ENCODE peak calls at places on chromosomes 13 and 19, in five cellular contexts. One of them, this sample, is unnamed. For H3K4me1, the result is how much of the 10 kb centered on the place peaks cover.

GRCh38 chr13:101465877-101466276 is 13.4 kb downstream of the ITGBL1 start:
- DNase-seq in CD8-positive, alpha-beta memory T cell: no peak
- DNase-seq in SJCRH30: no peak
- DNase-seq in right atrium auricular region: no peak
- DNase-seq in heart left ventricle: no peak
- DNase-seq in this sample: no peak

GRCh38 chr13:113561417-113562084 is 23.0 kb upstream of the TFDP1 start:
- DNase-seq in CD8-positive, alpha-beta memory T cell: no peak
- DNase-seq in SJCRH30: no peak
- DNase-seq in right atrium auricular region: peak
- DNase-seq in heart left ventricle: no peak
- DNase-seq in this sample: peak

GRCh38 chr19:51948979-51949378 is 21.7 kb downstream of the ZNF613 start:
- DNase-seq in CD8-positive, alpha-beta memory T cell: no peak
- DNase-seq in SJCRH30: no peak
- DNase-seq in right atrium auricular region: peak
- DNase-seq in heart left ventricle: peak
- DNase-seq in this sample: no peak

GRCh38 chr19:45922281-45922680 is 7.7 kb upstream of the NANOS2 start:
- DNase-seq in CD8-positive, alpha-beta memory T cell: no peak
- DNase-seq in SJCRH30: no peak
- DNase-seq in right atrium auricular region: no peak
- DNase-seq in heart left ventricle: no peak
- DNase-seq in this sample: no peak

GRCh38 chr13:102402292-102402691 is 444 bp upstream of the FGF14 start:
- DNase-seq in CD8-positive, alpha-beta memory T cell: peak
- DNase-seq in SJCRH30: no peak
- DNase-seq in right atrium auricular region: peak
- DNase-seq in heart left ventricle: peak
- DNase-seq in this sample: no peak

GRCh38 chr19:7706188-7706530 is 4.2 kb upstream of the FCER2 start:
- DNase-seq in CD8-positive, alpha-beta memory T cell: no peak
- DNase-seq in SJCRH30: no peak
- DNase-seq in right atrium auricular region: no peak
- DNase-seq in heart left ventricle: no peak
- DNase-seq in this sample: no peak

GRCh38 chr19:55345818-55346724 is 6.4 kb downstream of the KMT5C start:
- DNase-seq in CD8-positive, alpha-beta memory T cell: no peak
- DNase-seq in SJCRH30: peak
- DNase-seq in right atrium auricular region: no peak
- DNase-seq in heart left ventricle: peak
- DNase-seq in this sample: no peak

GRCh38 chr13:26713341-26713740 is 47.2 kb downstream of the GPR12 start:
- DNase-seq in CD8-positive, alpha-beta memory T cell: no peak
- DNase-seq in SJCRH30: no peak
- DNase-seq in right atrium auricular region: peak
- DNase-seq in heart left ventricle: no peak
- DNase-seq in this sample: no peak

GRCh38 chr13:105084931-105085330 is 1450.5 kb downstream of the EFNB2 start:
- DNase-seq in CD8-positive, alpha-beta memory T cell: no peak
- DNase-seq in SJCRH30: no peak
- DNase-seq in right atrium auricular region: no peak
- DNase-seq in heart left ventricle: no peak
- DNase-seq in this sample: no peak

GRCh38 chr13:113935081-113935511 is 38.8 kb downstream of the C13orf46 start:
- DNase-seq in CD8-positive, alpha-beta memory T cell: no peak
- DNase-seq in SJCRH30: no peak
- DNase-seq in right atrium auricular region: no peak
- DNase-seq in heart left ventricle: no peak
- DNase-seq in this sample: no peak

GRCh38 chr13:75052616-75053015 is 429.4 kb downstream of the TBC1D4 start:
- DNase-seq in CD8-positive, alpha-beta memory T cell: no peak
- DNase-seq in SJCRH30: no peak
- DNase-seq in right atrium auricular region: no peak
- DNase-seq in heart left ventricle: no peak
- DNase-seq in this sample: no peak

GRCh38 chr13:112229445-112229844 is 146.7 kb upstream of the SPACA7 start:
- DNase-seq in CD8-positive, alpha-beta memory T cell: no peak
- DNase-seq in SJCRH30: no peak
- DNase-seq in right atrium auricular region: no peak
- DNase-seq in heart left ventricle: no peak
- DNase-seq in this sample: no peak

GRCh38 chr19:16544468-16545231 is 2.4 kb upstream of the CHERP start:
- DNase-seq in CD8-positive, alpha-beta memory T cell: no peak
- DNase-seq in SJCRH30: no peak
- DNase-seq in right atrium auricular region: no peak
- DNase-seq in heart left ventricle: no peak
- DNase-seq in this sample: no peak

GRCh38 chr19:14089662-14090508 is 666 bp downstream of the SAMD1 start:
- DNase-seq in CD8-positive, alpha-beta memory T cell: peak
- DNase-seq in SJCRH30: peak
- DNase-seq in right atrium auricular region: no peak
- DNase-seq in heart left ventricle: no peak
- DNase-seq in this sample: no peak

GRCh38 chr19:58033741-58034475 is at the start of gene ZSCAN1:
- DNase-seq in CD8-positive, alpha-beta memory T cell: no peak
- DNase-seq in SJCRH30: peak
- DNase-seq in right atrium auricular region: peak
- DNase-seq in heart left ventricle: peak
- DNase-seq in this sample: no peak

GRCh38 chr13:28657784-28658538 is 969 bp upstream of the POMP start:
- DNase-seq in CD8-positive, alpha-beta memory T cell: no peak
- DNase-seq in SJCRH30: no peak
- DNase-seq in right atrium auricular region: no peak
- DNase-seq in heart left ventricle: no peak
- DNase-seq in this sample: no peak

GRCh38 chr13:19601749-19602725 is 31.4 kb upstream of the MPHOSPH8 start:
- DNase-seq in CD8-positive, alpha-beta memory T cell: peak
- DNase-seq in SJCRH30: peak
- DNase-seq in right atrium auricular region: no peak
- DNase-seq in heart left ventricle: peak
- DNase-seq in this sample: no peak

GRCh38 chr13:101979825-101980224 is 422.0 kb downstream of the FGF14 start:
- DNase-seq in CD8-positive, alpha-beta memory T cell: no peak
- DNase-seq in SJCRH30: no peak
- DNase-seq in right atrium auricular region: no peak
- DNase-seq in heart left ventricle: no peak
- DNase-seq in this sample: no peak

GRCh38 chr13:87344176-87344575 is 327.0 kb upstream of the SLITRK5 start:
- DNase-seq in CD8-positive, alpha-beta memory T cell: no peak
- DNase-seq in SJCRH30: no peak
- DNase-seq in right atrium auricular region: no peak
- DNase-seq in heart left ventricle: no peak
- DNase-seq in this sample: no peak

GRCh38 chr13:105202384-105202783 is 1333.1 kb downstream of the EFNB2 start:
- DNase-seq in CD8-positive, alpha-beta memory T cell: peak
- DNase-seq in SJCRH30: peak
- DNase-seq in right atrium auricular region: no peak
- DNase-seq in heart left ventricle: no peak
- DNase-seq in this sample: no peak

GRCh38 chr13:54185785-54186184 is 1157.2 kb downstream of the OLFM4 start:
- DNase-seq in CD8-positive, alpha-beta memory T cell: no peak
- DNase-seq in SJCRH30: peak
- DNase-seq in right atrium auricular region: no peak
- DNase-seq in heart left ventricle: no peak
- DNase-seq in this sample: no peak

GRCh38 chr13:53368948-53369347 is 340.3 kb downstream of the OLFM4 start:
- DNase-seq in CD8-positive, alpha-beta memory T cell: no peak
- DNase-seq in SJCRH30: no peak
- DNase-seq in right atrium auricular region: no peak
- DNase-seq in heart left ventricle: no peak
- DNase-seq in this sample: no peak

GRCh38 chr13:79445968-79446645 is 34.8 kb upstream of the NDFIP2 start:
- DNase-seq in CD8-positive, alpha-beta memory T cell: no peak
- DNase-seq in SJCRH30: no peak
- DNase-seq in right atrium auricular region: no peak
- DNase-seq in heart left ventricle: no peak
- DNase-seq in this sample: no peak

GRCh38 chr19:5686647-5687359 is 3.3 kb upstream of the RPL36 start:
- DNase-seq in CD8-positive, alpha-beta memory T cell: peak
- DNase-seq in SJCRH30: peak
- DNase-seq in right atrium auricular region: peak
- DNase-seq in heart left ventricle: peak
- DNase-seq in this sample: no peak

GRCh38 chr13:50162567-50162966 is 147.3 kb downstream of the KCNRG start:
- DNase-seq in CD8-positive, alpha-beta memory T cell: no peak
- DNase-seq in SJCRH30: no peak
- DNase-seq in right atrium auricular region: no peak
- DNase-seq in heart left ventricle: no peak
- DNase-seq in this sample: no peak

GRCh38 chr19:4635763-4636135 is 3.6 kb upstream of the TNFAIP8L1 start:
- DNase-seq in CD8-positive, alpha-beta memory T cell: no peak
- DNase-seq in SJCRH30: peak
- DNase-seq in right atrium auricular region: no peak
- DNase-seq in heart left ventricle: no peak
- DNase-seq in this sample: no peak

GRCh38 chr19:17259118-17259780 is 5.3 kb downstream of the USHBP1 start:
- DNase-seq in CD8-positive, alpha-beta memory T cell: no peak
- DNase-seq in SJCRH30: no peak
- DNase-seq in right atrium auricular region: no peak
- DNase-seq in heart left ventricle: no peak
- DNase-seq in this sample: no peak

GRCh38 chr19:16825312-16826168 is 3.7 kb upstream of the SIN3B start:
- DNase-seq in CD8-positive, alpha-beta memory T cell: no peak
- DNase-seq in SJCRH30: peak
- DNase-seq in right atrium auricular region: peak
- DNase-seq in heart left ventricle: peak
- DNase-seq in this sample: no peak

GRCh38 chr13:61277088-61277487 is 138.6 kb downstream of the PCDH20 start:
- DNase-seq in CD8-positive, alpha-beta memory T cell: no peak
- DNase-seq in SJCRH30: no peak
- DNase-seq in right atrium auricular region: no peak
- DNase-seq in heart left ventricle: no peak
- DNase-seq in this sample: no peak

GRCh38 chr19:45403781-45404556 is 900 bp downstream of the PPP1R13L start:
- DNase-seq in CD8-positive, alpha-beta memory T cell: peak
- DNase-seq in SJCRH30: no peak
- DNase-seq in right atrium auricular region: peak
- DNase-seq in heart left ventricle: peak
- DNase-seq in this sample: no peak

GRCh38 chr19:56398809-56399208 is 5.3 kb upstream of the ZNF583 start:
- DNase-seq in CD8-positive, alpha-beta memory T cell: no peak
- DNase-seq in SJCRH30: no peak
- DNase-seq in right atrium auricular region: no peak
- DNase-seq in heart left ventricle: no peak
- DNase-seq in this sample: no peak

DNA sequence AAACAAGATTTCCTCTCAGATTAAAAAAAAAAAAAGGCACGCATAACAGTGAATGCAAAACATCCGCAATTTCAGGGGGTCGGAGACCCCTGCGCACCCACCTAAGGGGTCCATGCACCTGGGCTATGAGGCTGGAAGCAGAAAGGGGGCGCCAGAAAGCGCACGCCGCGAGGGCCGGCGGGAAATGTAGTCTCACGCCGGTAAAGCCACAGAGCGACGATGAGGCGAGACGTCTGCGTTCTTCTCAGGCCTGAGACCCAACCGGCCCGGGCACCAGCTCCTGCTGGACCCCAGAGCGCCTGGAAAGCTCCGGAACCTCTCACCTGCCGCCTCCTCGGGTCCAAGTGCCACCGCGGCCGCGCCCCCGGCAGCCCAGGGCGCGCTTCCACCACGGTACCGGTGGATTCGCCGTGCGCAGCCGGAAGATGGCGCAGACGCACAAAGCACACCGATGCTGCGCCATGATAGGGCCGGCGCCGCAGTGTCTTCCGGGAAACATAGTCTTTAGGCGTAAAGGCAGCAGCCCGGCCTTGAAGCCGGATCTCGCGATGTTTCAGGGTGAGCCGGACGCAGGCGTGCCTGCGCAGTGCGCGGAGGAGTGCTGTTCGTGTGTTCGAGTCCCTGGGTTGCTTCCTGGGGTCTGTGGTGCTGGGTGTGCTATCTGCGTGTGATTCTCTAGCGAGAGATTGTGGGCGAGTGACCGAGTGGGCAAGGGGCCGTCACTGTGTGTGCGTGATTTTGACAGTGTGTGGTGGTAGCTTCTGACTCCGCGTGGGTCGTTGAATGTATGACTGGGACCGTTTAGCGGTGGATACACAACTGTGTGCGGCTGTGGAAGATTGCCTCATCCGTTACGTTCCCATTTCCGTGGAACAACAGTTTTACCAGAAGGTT is at the start of gene ZNF582:
- DNase-seq in CD8-positive, alpha-beta memory T cell: peak
- DNase-seq in SJCRH30: peak
- DNase-seq in right atrium auricular region: peak
- DNase-seq in heart left ventricle: peak
- DNase-seq in this sample: no peak
- H3K27ac ChIP-seq in CD8-positive, alpha-beta memory T cell: peak
- H3K27ac ChIP-seq in SJCRH30: peak
- H3K27ac ChIP-seq in right atrium auricular region: peak
- H3K27ac ChIP-seq in heart left ventricle: peak
- H3K27ac ChIP-seq in this sample: peak

DNA sequence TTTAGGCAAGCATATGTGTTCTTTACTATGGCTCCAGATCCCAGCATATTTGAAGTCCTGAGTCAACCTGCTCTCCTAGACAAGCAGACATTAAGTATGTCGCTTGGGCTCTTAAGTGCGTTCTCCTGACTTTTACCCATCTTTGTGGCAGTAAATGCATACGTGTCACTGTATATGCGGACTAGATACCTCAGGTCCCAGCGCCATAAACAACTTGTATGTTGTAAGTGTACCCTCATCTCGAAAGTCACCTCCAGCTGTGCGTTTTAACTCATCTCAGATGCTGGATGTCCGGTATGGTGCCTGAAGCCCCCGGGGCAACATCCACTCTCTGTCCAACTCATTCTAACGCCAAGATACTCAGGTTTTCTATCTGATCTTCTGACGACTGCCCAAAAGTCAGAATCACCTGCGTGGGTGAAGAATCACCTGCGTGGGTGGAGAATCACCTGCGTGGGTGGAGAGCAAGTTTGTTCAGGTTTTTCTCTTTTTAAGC is 1.7 kb downstream of the PTOV1 start:
- DNase-seq in CD8-positive, alpha-beta memory T cell: no peak
- DNase-seq in SJCRH30: no peak
- DNase-seq in right atrium auricular region: no peak
- DNase-seq in heart left ventricle: no peak
- DNase-seq in this sample: no peak
- H3K4me3 ChIP-seq in CD8-positive, alpha-beta memory T cell: peak
- H3K4me3 ChIP-seq in SJCRH30: peak
- H3K4me3 ChIP-seq in right atrium auricular region: no peak
- H3K4me3 ChIP-seq in heart left ventricle: peak
- H3K4me3 ChIP-seq in this sample: peak

GRCh38 chr13:106230450-106230849 is 305.0 kb downstream of the EFNB2 start:
- DNase-seq in CD8-positive, alpha-beta memory T cell: no peak
- DNase-seq in SJCRH30: no peak
- DNase-seq in right atrium auricular region: no peak
- DNase-seq in heart left ventricle: no peak
- DNase-seq in this sample: no peak
- H3K4me1 ChIP-seq in CD8-positive, alpha-beta memory T cell: under half
- H3K4me1 ChIP-seq in SJCRH30: under half
- H3K4me1 ChIP-seq in right atrium auricular region: under half
- H3K4me1 ChIP-seq in heart left ventricle: under half
- H3K4me1 ChIP-seq in this sample: under half

DNA sequence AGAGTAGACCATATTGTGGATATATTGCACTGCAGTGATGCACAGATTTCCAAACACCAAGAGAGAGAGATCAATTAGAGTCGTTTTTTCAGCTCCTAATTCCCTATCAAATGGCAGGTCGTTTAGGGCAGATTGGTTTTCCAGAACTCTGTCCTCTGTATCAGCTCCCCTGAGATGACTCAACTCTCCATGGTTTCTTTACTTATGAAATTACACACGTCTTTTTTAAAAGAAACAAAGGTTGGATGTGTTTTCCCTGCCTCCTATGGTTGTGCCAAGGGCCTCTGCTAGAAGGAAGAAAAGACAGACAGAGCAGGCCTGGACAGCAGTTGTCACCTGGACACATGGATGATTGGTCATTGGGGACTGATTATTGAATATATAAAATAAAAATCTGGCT is 478.1 kb upstream of the NBEA start:
- DNase-seq in CD8-positive, alpha-beta memory T cell: no peak
- DNase-seq in SJCRH30: no peak
- DNase-seq in right atrium auricular region: no peak
- DNase-seq in heart left ventricle: no peak
- DNase-seq in this sample: no peak
- H3K27ac ChIP-seq in CD8-positive, alpha-beta memory T cell: no peak
- H3K27ac ChIP-seq in SJCRH30: no peak
- H3K27ac ChIP-seq in right atrium auricular region: no peak
- H3K27ac ChIP-seq in heart left ventricle: no peak
- H3K27ac ChIP-seq in this sample: no peak